ENCODE peak calls at places on chromosomes 12 and 14, in ten cellular contexts. One of them, this sample, is unnamed.

GRCh38 chr12:14167005-14167628 is 185.7 kb upstream of the GRIN2B start:
- DNase-seq in GM12865: peak
- DNase-seq in AG04450: peak
- DNase-seq in bronchial epithelial cell: peak
- DNase-seq in endothelial cell: peak
- DNase-seq in neural crest cell: peak
- DNase-seq in cardiac fibroblast: peak
- DNase-seq in astrocyte: peak
- DNase-seq in CD4-positive, alpha-beta T cell: no peak
- DNase-seq in cardiac muscle cell: peak
- DNase-seq in this sample: no peak

GRCh38 chr14:78758333-78758732 is 588.2 kb downstream of the NRXN3 start:
- DNase-seq in astrocyte: peak
- DNase-seq in cardiac fibroblast: peak
- DNase-seq in GM12865: peak
- DNase-seq in endothelial cell: peak
- DNase-seq in bronchial epithelial cell: peak
- DNase-seq in cardiac muscle cell: peak
- DNase-seq in CD4-positive, alpha-beta T cell: no peak
- DNase-seq in neural crest cell: peak
- DNase-seq in AG04450: no peak
- DNase-seq in this sample: no peak

GRCh38 chr12:106362971-106363370 is 5.4 kb downstream of the POLR3B start:
- DNase-seq in GM12865: no peak
- DNase-seq in endothelial cell: no peak
- DNase-seq in astrocyte: no peak
- DNase-seq in cardiac fibroblast: no peak
- DNase-seq in bronchial epithelial cell: no peak
- DNase-seq in neural crest cell: no peak
- DNase-seq in AG04450: no peak
- DNase-seq in cardiac muscle cell: no peak
- DNase-seq in CD4-positive, alpha-beta T cell: no peak
- DNase-seq in this sample: no peak

GRCh38 chr12:48758186-48758585 is 30.7 kb downstream of the ADCY6 start:
- DNase-seq in astrocyte: no peak
- DNase-seq in endothelial cell: no peak
- DNase-seq in cardiac fibroblast: peak
- DNase-seq in GM12865: no peak
- DNase-seq in bronchial epithelial cell: no peak
- DNase-seq in AG04450: no peak
- DNase-seq in neural crest cell: no peak
- DNase-seq in CD4-positive, alpha-beta T cell: no peak
- DNase-seq in cardiac muscle cell: no peak
- DNase-seq in this sample: no peak

GRCh38 chr14:68522510-68523325 is 270.1 kb downstream of the ZFP36L1 start:
- DNase-seq in GM12865: no peak
- DNase-seq in astrocyte: no peak
- DNase-seq in neural crest cell: no peak
- DNase-seq in bronchial epithelial cell: no peak
- DNase-seq in endothelial cell: no peak
- DNase-seq in CD4-positive, alpha-beta T cell: no peak
- DNase-seq in AG04450: no peak
- DNase-seq in cardiac fibroblast: peak
- DNase-seq in cardiac muscle cell: peak
- DNase-seq in this sample: no peak

GRCh38 chr12:57771271-57771872 is 533 bp downstream of the METTL1 start:
- DNase-seq in neural crest cell: peak
- DNase-seq in AG04450: peak
- DNase-seq in endothelial cell: peak
- DNase-seq in CD4-positive, alpha-beta T cell: peak
- DNase-seq in astrocyte: peak
- DNase-seq in cardiac fibroblast: peak
- DNase-seq in cardiac muscle cell: peak
- DNase-seq in GM12865: peak
- DNase-seq in bronchial epithelial cell: peak
- DNase-seq in this sample: no peak

GRCh38 chr14:101193845-101194355 is 290.4 kb upstream of the RTL1 start:
- DNase-seq in astrocyte: no peak
- DNase-seq in endothelial cell: no peak
- DNase-seq in cardiac muscle cell: no peak
- DNase-seq in GM12865: no peak
- DNase-seq in AG04450: no peak
- DNase-seq in CD4-positive, alpha-beta T cell: no peak
- DNase-seq in cardiac fibroblast: no peak
- DNase-seq in bronchial epithelial cell: no peak
- DNase-seq in neural crest cell: no peak
- DNase-seq in this sample: no peak

GRCh38 chr12:60977966-60978365 is 1282.2 kb upstream of the USP15 start:
- DNase-seq in AG04450: no peak
- DNase-seq in CD4-positive, alpha-beta T cell: no peak
- DNase-seq in astrocyte: no peak
- DNase-seq in cardiac fibroblast: no peak
- DNase-seq in bronchial epithelial cell: peak
- DNase-seq in neural crest cell: no peak
- DNase-seq in cardiac muscle cell: no peak
- DNase-seq in endothelial cell: no peak
- DNase-seq in GM12865: no peak
- DNase-seq in this sample: no peak

GRCh38 chr12:41801261-41801660 is 343.4 kb downstream of the GXYLT1 start:
- DNase-seq in cardiac fibroblast: no peak
- DNase-seq in CD4-positive, alpha-beta T cell: no peak
- DNase-seq in GM12865: no peak
- DNase-seq in bronchial epithelial cell: no peak
- DNase-seq in neural crest cell: no peak
- DNase-seq in AG04450: no peak
- DNase-seq in astrocyte: no peak
- DNase-seq in cardiac muscle cell: no peak
- DNase-seq in endothelial cell: no peak
- DNase-seq in this sample: no peak

GRCh38 chr12:41795066-41795465 is 349.6 kb downstream of the GXYLT1 start:
- DNase-seq in neural crest cell: no peak
- DNase-seq in astrocyte: peak
- DNase-seq in cardiac muscle cell: peak
- DNase-seq in AG04450: no peak
- DNase-seq in endothelial cell: no peak
- DNase-seq in CD4-positive, alpha-beta T cell: no peak
- DNase-seq in cardiac fibroblast: no peak
- DNase-seq in bronchial epithelial cell: no peak
- DNase-seq in GM12865: no peak
- DNase-seq in this sample: no peak

GRCh38 chr12:41794341-41794740 is 350.3 kb downstream of the GXYLT1 start:
- DNase-seq in bronchial epithelial cell: no peak
- DNase-seq in cardiac muscle cell: no peak
- DNase-seq in AG04450: no peak
- DNase-seq in cardiac fibroblast: no peak
- DNase-seq in astrocyte: no peak
- DNase-seq in GM12865: no peak
- DNase-seq in endothelial cell: no peak
- DNase-seq in neural crest cell: no peak
- DNase-seq in CD4-positive, alpha-beta T cell: no peak
- DNase-seq in this sample: no peak

DNA sequence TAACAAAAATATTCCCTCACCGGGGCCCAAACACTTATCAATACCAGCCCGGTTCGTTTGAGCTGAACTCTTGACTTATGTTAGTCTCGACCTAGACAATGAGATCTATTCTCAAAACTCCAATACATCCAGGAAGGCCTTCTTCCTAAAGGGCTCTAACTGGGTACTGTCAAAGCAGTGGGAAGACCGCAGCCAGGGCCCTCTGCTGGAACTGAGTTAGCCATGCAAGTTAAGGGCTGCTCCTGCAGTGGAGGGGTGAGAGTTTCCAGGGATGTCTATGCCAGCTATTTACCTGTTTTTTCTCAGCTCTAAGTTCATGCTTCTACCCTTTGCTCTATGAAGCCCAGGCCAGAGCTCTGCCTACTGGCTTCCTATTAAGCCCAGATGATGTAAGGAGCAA is 348.8 kb downstream of the GXYLT1 start:
- DNase-seq in neural crest cell: peak
- DNase-seq in cardiac fibroblast: no peak
- DNase-seq in AG04450: no peak
- DNase-seq in cardiac muscle cell: no peak
- DNase-seq in endothelial cell: peak
- DNase-seq in bronchial epithelial cell: no peak
- DNase-seq in astrocyte: no peak
- DNase-seq in CD4-positive, alpha-beta T cell: no peak
- DNase-seq in GM12865: peak
- DNase-seq in this sample: no peak
- TF ChIP-seq CTCF in neural crest cell: peak
- TF ChIP-seq CTCF in cardiac fibroblast: no peak
- TF ChIP-seq CTCF in AG04450: no peak
- TF ChIP-seq CTCF in cardiac muscle cell: no peak
- TF ChIP-seq CTCF in endothelial cell: no peak
- TF ChIP-seq CTCF in bronchial epithelial cell: no peak
- TF ChIP-seq CTCF in astrocyte: no peak
- TF ChIP-seq CTCF in CD4-positive, alpha-beta T cell: no peak
- TF ChIP-seq CTCF in GM12865: peak
- TF ChIP-seq CTCF in this sample: peak

DNA sequence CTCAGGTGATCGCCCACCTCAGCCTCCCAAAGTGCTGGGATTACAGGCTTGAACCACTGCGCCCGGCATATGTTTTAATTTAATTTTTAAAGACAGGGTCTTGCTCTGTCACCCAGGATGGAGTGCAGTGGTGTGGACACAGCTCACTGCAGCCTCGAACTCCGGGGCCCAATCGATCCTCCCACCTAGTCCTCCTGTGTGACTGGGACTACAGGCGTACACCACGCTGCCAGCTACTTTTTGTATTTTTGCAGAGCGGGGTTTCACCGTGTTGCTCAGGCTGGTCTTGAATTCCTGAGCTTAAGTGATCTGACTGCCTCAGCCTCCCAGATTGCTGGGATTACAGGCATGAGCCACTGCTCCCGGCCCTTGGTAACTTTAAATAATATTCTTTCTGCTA is 30.8 kb upstream of the PPP1R13B start:
- DNase-seq in bronchial epithelial cell: no peak
- DNase-seq in CD4-positive, alpha-beta T cell: no peak
- DNase-seq in AG04450: no peak
- DNase-seq in neural crest cell: no peak
- DNase-seq in astrocyte: no peak
- DNase-seq in GM12865: no peak
- DNase-seq in cardiac fibroblast: no peak
- DNase-seq in cardiac muscle cell: no peak
- DNase-seq in endothelial cell: no peak
- DNase-seq in this sample: no peak
- TF ChIP-seq CTCF in bronchial epithelial cell: no peak
- TF ChIP-seq CTCF in CD4-positive, alpha-beta T cell: no peak
- TF ChIP-seq CTCF in AG04450: no peak
- TF ChIP-seq CTCF in neural crest cell: no peak
- TF ChIP-seq CTCF in astrocyte: no peak
- TF ChIP-seq CTCF in GM12865: no peak
- TF ChIP-seq CTCF in cardiac fibroblast: no peak
- TF ChIP-seq CTCF in cardiac muscle cell: no peak
- TF ChIP-seq CTCF in endothelial cell: no peak
- TF ChIP-seq CTCF in this sample: no peak

DNA sequence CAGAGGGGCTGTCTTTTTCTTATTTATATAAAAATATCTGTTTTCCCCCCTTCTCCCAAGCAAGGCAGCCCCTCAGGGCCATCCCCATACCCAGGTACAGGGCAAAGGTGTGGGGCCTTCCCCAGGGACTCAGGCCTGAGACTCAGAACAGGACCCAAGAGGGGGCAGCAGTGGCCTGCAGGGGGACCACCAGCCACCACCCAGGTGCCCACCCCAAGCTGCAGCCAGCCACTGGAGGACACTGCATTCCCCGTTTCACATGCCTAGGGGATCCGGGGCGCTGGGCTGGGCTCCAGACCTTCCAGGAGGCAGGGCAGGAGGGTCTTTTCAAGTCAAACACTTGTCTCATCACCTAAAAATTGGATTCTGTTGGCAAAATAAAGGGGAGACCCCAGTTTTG is 83.3 kb downstream of the SCARB1 start:
- DNase-seq in cardiac fibroblast: no peak
- DNase-seq in CD4-positive, alpha-beta T cell: no peak
- DNase-seq in endothelial cell: no peak
- DNase-seq in AG04450: no peak
- DNase-seq in cardiac muscle cell: no peak
- DNase-seq in astrocyte: no peak
- DNase-seq in GM12865: no peak
- DNase-seq in neural crest cell: no peak
- DNase-seq in bronchial epithelial cell: no peak
- DNase-seq in this sample: no peak
- TF ChIP-seq CTCF in cardiac fibroblast: no peak
- TF ChIP-seq CTCF in CD4-positive, alpha-beta T cell: no peak
- TF ChIP-seq CTCF in endothelial cell: no peak
- TF ChIP-seq CTCF in AG04450: no peak
- TF ChIP-seq CTCF in cardiac muscle cell: no peak
- TF ChIP-seq CTCF in astrocyte: no peak
- TF ChIP-seq CTCF in GM12865: no peak
- TF ChIP-seq CTCF in neural crest cell: no peak
- TF ChIP-seq CTCF in bronchial epithelial cell: no peak
- TF ChIP-seq CTCF in this sample: no peak

GRCh38 chr12:120647375-120647755 is 6.9 kb downstream of the CABP1 start:
- DNase-seq in bronchial epithelial cell: no peak
- DNase-seq in endothelial cell: no peak
- DNase-seq in astrocyte: no peak
- DNase-seq in neural crest cell: no peak
- DNase-seq in AG04450: no peak
- DNase-seq in cardiac muscle cell: no peak
- DNase-seq in cardiac fibroblast: peak
- DNase-seq in CD4-positive, alpha-beta T cell: no peak
- DNase-seq in GM12865: no peak
- DNase-seq in this sample: no peak

GRCh38 chr12:120651821-120652220 is 11.4 kb downstream of the CABP1 start:
- DNase-seq in cardiac muscle cell: peak
- DNase-seq in GM12865: no peak
- DNase-seq in AG04450: no peak
- DNase-seq in endothelial cell: no peak
- DNase-seq in CD4-positive, alpha-beta T cell: no peak
- DNase-seq in cardiac fibroblast: peak
- DNase-seq in neural crest cell: no peak
- DNase-seq in astrocyte: no peak
- DNase-seq in bronchial epithelial cell: peak
- DNase-seq in this sample: no peak

GRCh38 chr12:120652671-120653435 is 12.4 kb downstream of the CABP1 start:
- DNase-seq in bronchial epithelial cell: no peak
- DNase-seq in AG04450: no peak
- DNase-seq in cardiac fibroblast: no peak
- DNase-seq in neural crest cell: no peak
- DNase-seq in endothelial cell: no peak
- DNase-seq in GM12865: no peak
- DNase-seq in cardiac muscle cell: no peak
- DNase-seq in CD4-positive, alpha-beta T cell: no peak
- DNase-seq in astrocyte: no peak
- DNase-seq in this sample: no peak

GRCh38 chr12:120650249-120650690 is 9.8 kb downstream of the CABP1 start:
- DNase-seq in astrocyte: no peak
- DNase-seq in GM12865: no peak
- DNase-seq in neural crest cell: no peak
- DNase-seq in bronchial epithelial cell: no peak
- DNase-seq in CD4-positive, alpha-beta T cell: no peak
- DNase-seq in cardiac fibroblast: no peak
- DNase-seq in cardiac muscle cell: no peak
- DNase-seq in endothelial cell: no peak
- DNase-seq in AG04450: no peak
- DNase-seq in this sample: no peak

DNA sequence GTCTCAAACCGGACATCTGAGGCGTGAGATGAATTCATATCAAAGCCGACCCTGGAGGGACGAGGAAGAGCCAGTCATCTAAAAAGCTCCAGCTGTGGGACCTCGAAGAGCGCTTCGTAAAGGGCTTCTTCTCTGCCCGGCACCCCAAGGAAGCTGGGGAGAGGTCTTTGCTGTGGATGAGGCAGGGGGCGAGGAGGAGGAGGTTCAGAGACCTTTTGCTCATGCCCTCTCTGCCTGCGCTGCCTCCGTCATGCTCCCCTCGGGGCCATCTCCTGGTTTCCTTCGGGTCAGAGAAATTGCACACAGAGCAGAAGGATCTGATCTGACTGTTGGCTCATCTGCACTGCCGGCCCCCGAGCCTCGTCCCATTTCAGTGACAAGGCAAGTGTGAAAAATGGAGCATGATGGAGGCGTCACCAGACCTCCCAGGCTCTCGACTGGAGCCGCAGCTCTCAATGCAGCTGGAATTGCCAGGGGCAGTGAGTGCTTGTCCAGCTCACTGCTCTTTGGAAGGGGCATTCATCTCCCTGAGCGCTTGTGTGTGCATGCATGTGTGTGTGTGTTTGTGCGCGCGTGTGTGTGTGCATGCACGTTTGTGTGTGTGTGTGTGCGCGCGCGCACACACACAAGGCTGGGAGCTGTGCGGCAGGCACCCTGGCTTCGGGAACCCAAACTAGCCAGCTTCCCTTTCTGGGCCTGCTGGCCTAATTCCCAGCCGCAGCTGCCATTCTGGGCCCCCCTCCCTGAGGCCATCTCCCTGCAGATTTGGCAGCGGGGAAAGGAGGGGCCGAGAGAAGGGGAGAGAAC is 9.2 kb downstream of the CABP1 start:
- DNase-seq in cardiac fibroblast: no peak
- DNase-seq in CD4-positive, alpha-beta T cell: no peak
- DNase-seq in endothelial cell: no peak
- DNase-seq in neural crest cell: no peak
- DNase-seq in cardiac muscle cell: no peak
- DNase-seq in GM12865: no peak
- DNase-seq in astrocyte: no peak
- DNase-seq in bronchial epithelial cell: no peak
- DNase-seq in AG04450: no peak
- DNase-seq in this sample: no peak
- TF ChIP-seq CTCF in cardiac fibroblast: no peak
- TF ChIP-seq CTCF in CD4-positive, alpha-beta T cell: peak
- TF ChIP-seq CTCF in endothelial cell: peak
- TF ChIP-seq CTCF in neural crest cell: no peak
- TF ChIP-seq CTCF in cardiac muscle cell: no peak
- TF ChIP-seq CTCF in GM12865: no peak
- TF ChIP-seq CTCF in astrocyte: no peak
- TF ChIP-seq CTCF in bronchial epithelial cell: no peak
- TF ChIP-seq CTCF in AG04450: no peak
- TF ChIP-seq CTCF in this sample: peak